ENCODE peak calls at places on chromosomes 5 and 9, in ten cellular contexts. G, Q, K, V, Z, F, T, O, M and X are unnamed samples.

GRCh38 chr5:126544087-126544740 is 50.8 kb downstream of the ALDH7A1 start:
- DNase-seq in G (peak; percentile 54), Q (peak; percentile 75), K (peak; percentile 58), V (peak; percentile 58), Z (peak; percentile 57), F (no peak), T (peak; percentile 55), O (no peak), M (peak; percentile 74), X (peak; percentile 38)

GRCh38 chr5:124421584-124421983 is 324.9 kb downstream of the ZNF608 start:
- DNase-seq in G (no peak), Q (no peak), K (no peak), V (no peak), Z (no peak), F (no peak), T (no peak), O (no peak), M (no peak), X (no peak)

GRCh38 chr5:158478139-158478538 is 619.2 kb upstream of the CLINT1 start:
- DNase-seq in G (no peak), Q (no peak), K (no peak), V (no peak), Z (no peak), F (no peak), T (no peak), O (no peak), M (no peak), X (no peak)

GRCh38 chr5:92890841-92891244 is 690.2 kb downstream of the NR2F1-AS1 start:
- DNase-seq in G (peak; percentile 58), Q (no peak), K (no peak), V (no peak), Z (peak; percentile 45), F (no peak), T (no peak), O (no peak), M (peak; percentile 60), X (no peak)

GRCh38 chr5:119578937-119579336 is 50.4 kb upstream of the FAM170A start:
- DNase-seq in G (peak; percentile 26), Q (peak; percentile 64), K (peak; percentile 19), V (peak; percentile 72), Z (peak; percentile 8), F (peak; percentile 5), T (peak; percentile 55), O (no peak), M (peak; percentile 21), X (no peak)

GRCh38 chr5:139156814-139157213 is 41.4 kb downstream of the SIL1 start:
- DNase-seq in G (no peak), Q (no peak), K (no peak), V (no peak), Z (no peak), F (no peak), T (no peak), O (no peak), M (no peak), X (no peak)

GRCh38 chr5:139848508-139849100 is 53.0 kb downstream of the PSD2 start:
- DNase-seq in G (no peak), Q (peak; percentile 34), K (peak; percentile 30), V (no peak), Z (peak; percentile 27), F (no peak), T (no peak), O (peak; percentile 31), M (no peak), X (no peak)

GRCh38 chr5:95620030-95620869 is at the start of gene GPR150:
- DNase-seq in G (peak; percentile 42), Q (peak; percentile 89), K (peak; percentile 77), V (peak; percentile 60), Z (peak; percentile 48), F (no peak), T (peak; percentile 69), O (peak; percentile 64), M (peak; percentile 46), X (peak; percentile 79)

GRCh38 chr5:82174128-82174918 is 103.8 kb downstream of the RPS23 start:
- DNase-seq in G (peak; percentile 71), Q (peak; percentile 87), K (peak; percentile 70), V (peak; percentile 76), Z (peak; percentile 80), F (no peak), T (peak; percentile 68), O (peak; percentile 41), M (peak; percentile 84), X (peak; percentile 68)
- TF ChIP-seq CTCF in G (peak; percentile 75), Q (peak; percentile 73), K (peak; percentile 56), V (peak; percentile 70), Z (peak; percentile 78), F (peak; percentile 79), T (peak; percentile 76), O (peak; percentile 61), M (peak; percentile 82), X (peak; percentile 66)

GRCh38 chr5:39716532-39716971 is 291.8 kb upstream of the DAB2 start:
- DNase-seq in G (peak; percentile 67), Q (peak; percentile 27), K (peak; percentile 71), V (peak; percentile 85), Z (peak; percentile 66), F (no peak), T (peak; percentile 73), O (peak; percentile 47), M (peak; percentile 84), X (peak; percentile 50)
- TF ChIP-seq CTCF in G (peak; percentile 65), Q (peak; percentile 11), K (peak; percentile 48), V (peak; percentile 68), Z (peak; percentile 57), F (peak; percentile 62), T (peak; percentile 61), O (peak; percentile 49), M (peak; percentile 78), X (peak; percentile 51)

GRCh38 chr9:112971415-112971814 is 40.6 kb downstream of the ZNF883 start:
- DNase-seq in G (peak; percentile 6), Q (peak; percentile 14), K (peak; percentile 13), V (peak; percentile 25), Z (peak; percentile 6), F (no peak), T (no peak), O (no peak), M (peak; percentile 15), X (no peak)
- TF ChIP-seq CTCF in G (peak; percentile 30), Q (peak; percentile 17), K (peak; percentile 21), V (no peak), Z (peak; percentile 31), F (peak; percentile 39), T (peak; percentile 33), O (no peak), M (peak; percentile 36), X (peak; percentile 31)

GRCh38 chr5:132737982-132738770 is 830 bp upstream of the KIF3A start:
- DNase-seq in G (no peak), Q (no peak), K (no peak), V (no peak), Z (no peak), F (no peak), T (no peak), O (no peak), M (no peak), X (no peak)

GRCh38 chr5:132733499-132734148 is 3.7 kb downstream of the KIF3A start:
- DNase-seq in G (no peak), Q (no peak), K (no peak), V (no peak), Z (no peak), F (no peak), T (no peak), O (no peak), M (no peak), X (no peak)

GRCh38 chr5:132739232-132739631 is 1.9 kb upstream of the KIF3A start:
- DNase-seq in G (no peak), Q (no peak), K (no peak), V (no peak), Z (no peak), F (no peak), T (no peak), O (no peak), M (no peak), X (no peak)

GRCh38 chr5:132734687-132735086 is 2.7 kb downstream of the KIF3A start:
- DNase-seq in G (no peak), Q (no peak), K (no peak), V (no peak), Z (no peak), F (no peak), T (no peak), O (no peak), M (no peak), X (no peak)

DNA sequence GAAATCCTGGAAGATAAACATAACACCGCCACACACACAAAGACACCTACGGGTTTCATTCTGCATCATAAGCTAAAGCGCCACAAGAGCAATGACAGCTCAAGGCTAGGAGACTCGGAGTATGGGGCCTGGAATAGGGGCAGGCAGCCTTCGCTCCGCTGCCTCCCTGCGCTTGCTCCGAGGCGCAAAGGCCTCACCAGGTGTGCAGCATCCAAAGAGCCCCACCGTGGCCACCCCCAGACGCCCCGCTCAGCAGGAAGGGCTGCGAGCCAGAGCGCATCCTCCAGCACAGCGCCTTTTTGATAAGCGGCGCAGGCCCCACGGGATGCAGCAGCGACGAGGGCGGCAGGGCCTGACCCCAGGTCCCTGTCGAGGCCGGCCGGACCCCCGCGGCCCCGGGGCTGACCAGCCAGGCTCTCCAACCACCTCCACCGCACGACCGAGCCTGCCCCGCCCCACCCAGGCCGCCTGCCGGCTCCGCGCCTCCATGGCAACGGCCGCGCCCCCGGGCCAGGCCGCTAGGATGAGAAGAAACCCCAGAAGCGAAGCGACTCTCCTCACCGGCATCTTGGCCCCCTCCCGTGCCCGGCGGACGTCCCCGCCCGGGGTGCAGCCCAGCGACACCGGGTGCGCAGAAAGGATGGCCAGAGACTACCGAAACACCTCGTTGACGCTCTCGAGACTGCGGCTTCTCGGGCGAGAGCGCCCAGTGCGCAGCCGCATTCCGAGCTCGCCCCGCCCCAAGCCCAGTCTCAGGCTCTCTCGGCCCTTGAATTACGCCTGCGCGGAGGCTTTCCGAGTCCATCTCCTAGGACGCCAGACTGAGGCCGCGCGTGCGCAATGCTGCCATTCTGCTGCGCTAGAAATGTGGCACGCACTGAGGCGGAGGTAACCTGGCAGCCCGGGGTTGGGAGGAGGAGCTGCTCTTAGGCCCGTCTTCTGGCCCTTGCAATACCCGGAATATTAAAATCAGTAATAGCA is at the start of gene KIF3A:
- DNase-seq in G (peak; percentile 94), Q (peak; percentile 99), K (peak; percentile 99), V (peak; percentile 97), Z (peak; percentile 96), F (peak; percentile 85), T (peak; percentile 97), O (peak; percentile 98), M (peak; percentile 97), X (peak; percentile 100)
- TF ChIP-seq CTCF in G (no peak), Q (peak; percentile 0), K (no peak), V (no peak), Z (no peak), F (no peak), T (no peak), O (no peak), M (no peak), X (no peak)